ENCODE peak calls at places on chromosome 13, in four cellular contexts. P is stimulated activated CD4-positive, alpha-beta T cell treated with anti-CD3 and anti-CD28 coated beads, Interleukin-4, amount 100 ng/mL, for 4 hours; J is neural progenitor cell; G is NB4. O is an unnamed sample.

GRCh38 chr13:114113961-114114360 is 18.5 kb downstream of the RASA3 start:
- DNase-seq in P (no peak), J (no peak), G (no peak), O (no peak)

GRCh38 chr13:38363219-38363618 is 13.6 kb downstream of the UFM1 start:
- DNase-seq in P (no peak), J (no peak), G (no peak), O (no peak)

GRCh38 chr13:99087130-99087953 is 109.5 kb upstream of the DOCK9 start:
- DNase-seq in P (peak), J (peak), G (no peak), O (peak)

GRCh38 chr13:94192576-94192975 is 286.9 kb downstream of the DCT start:
- DNase-seq in P (no peak), J (peak), G (peak), O (no peak)

GRCh38 chr13:94620286-94620896 is 18.7 kb downstream of the GPR180 start:
- DNase-seq in P (peak), J (peak), G (peak), O (no peak)

GRCh38 chr13:111917086-111917485 is 149.9 kb upstream of the SOX1 start:
- DNase-seq in P (no peak), J (no peak), G (no peak), O (no peak)

GRCh38 chr13:43787998-43788397 is 1.2 kb upstream of the ENOX1 start:
- DNase-seq in P (no peak), J (peak), G (no peak), O (no peak)

GRCh38 chr13:49214917-49215376 is 5.2 kb upstream of the MLNR start:
- DNase-seq in P (peak), J (no peak), G (peak), O (no peak)

GRCh38 chr13:31968473-31968872 is 63.1 kb upstream of the FRY start:
- DNase-seq in P (no peak), J (no peak), G (peak), O (no peak)

GRCh38 chr13:79681069-79681468 is 200.1 kb downstream of the NDFIP2 start:
- DNase-seq in P (no peak), J (no peak), G (no peak), O (no peak)

GRCh38 chr13:31703780-31704179 is 35.5 kb upstream of the RXFP2 start:
- DNase-seq in P (no peak), J (no peak), G (no peak), O (no peak)

GRCh38 chr13:36981156-36981743 is 17.9 kb downstream of the ALG5 start:
- DNase-seq in P (no peak), J (peak), G (peak), O (no peak)

GRCh38 chr13:26515721-26516120 is 41.8 kb upstream of the WASF3 start:
- DNase-seq in P (no peak), J (peak), G (no peak), O (no peak)

GRCh38 chr13:33931397-33931987 is 113.5 kb downstream of the RFC3 start:
- DNase-seq in P (no peak), J (peak), G (peak), O (no peak)

GRCh38 chr13:48448963-48449614 is 36.2 kb upstream of the LPAR6 start:
- DNase-seq in P (no peak), J (no peak), G (peak), O (no peak)

GRCh38 chr13:113848431-113849260 is 15.2 kb downstream of the GAS6 start:
- DNase-seq in P (no peak), J (no peak), G (no peak), O (no peak)

GRCh38 chr13:30072818-30073186 is 222.4 kb upstream of the UBL3 start:
- DNase-seq in P (no peak), J (no peak), G (no peak), O (no peak)

GRCh38 chr13:110464547-110465343 is 96.8 kb downstream of the RAB20 start:
- DNase-seq in P (no peak), J (no peak), G (no peak), O (no peak)

GRCh38 chr13:74187564-74187963 is 53.4 kb upstream of the KLF12 start:
- DNase-seq in P (no peak), J (no peak), G (no peak), O (no peak)

GRCh38 chr13:87954116-87954515 is 282.9 kb downstream of the SLITRK5 start:
- DNase-seq in P (no peak), J (no peak), G (no peak), O (no peak)

GRCh38 chr13:51971520-51972426 is 39.5 kb downstream of the ATP7B start:
- DNase-seq in P (no peak), J (no peak), G (no peak), O (no peak)

GRCh38 chr13:41361501-41361900 is 50.4 kb downstream of the NAA16 start:
- DNase-seq in P (no peak), J (no peak), G (no peak), O (no peak)

GRCh38 chr13:44759222-44759721 is 183.1 kb upstream of the TSC22D1 start:
- DNase-seq in P (no peak), J (peak), G (no peak), O (no peak)

GRCh38 chr13:79581870-79582315 is 100.9 kb downstream of the NDFIP2 start:
- DNase-seq in P (no peak), J (peak), G (no peak), O (no peak)

GRCh38 chr13:113075711-113076110 is 29.9 kb upstream of the F7 start:
- DNase-seq in P (no peak), J (no peak), G (no peak), O (no peak)

GRCh38 chr13:44196186-44196751 is 177.4 kb upstream of the SERP2 start:
- DNase-seq in P (no peak), J (no peak), G (no peak), O (no peak)

GRCh38 chr13:114000151-114001040 is 26.5 kb upstream of the C13orf46 start:
- DNase-seq in P (no peak), J (no peak), G (no peak), O (no peak)

GRCh38 chr13:100275746-100276145 is 186.9 kb downstream of the PCCA start:
- DNase-seq in P (no peak), J (no peak), G (peak), O (no peak)

GRCh38 chr13:44903596-44903995 is 85.7 kb downstream of the NUFIP1 start:
- DNase-seq in P (no peak), J (peak), G (no peak), O (no peak)

GRCh38 chr13:67119481-67119883 is 110.7 kb downstream of the PCDH9 start:
- DNase-seq in P (no peak), J (no peak), G (no peak), O (no peak)

GRCh38 chr13:48626077-48626449 is 27.7 kb upstream of the CYSLTR2 start:
- DNase-seq in P (no peak), J (no peak), G (peak), O (no peak)

GRCh38 chr13:91133941-91134772 is 213.3 kb upstream of the MIR17HG start:
- DNase-seq in P (peak), J (peak), G (peak), O (no peak)

GRCh38 chr13:114080739-114081561 is 51.5 kb downstream of the RASA3 start:
- DNase-seq in P (no peak), J (no peak), G (no peak), O (no peak)

GRCh38 chr13:98842074-98842473 is 89.6 kb upstream of the SLC15A1 start:
- DNase-seq in P (no peak), J (no peak), G (no peak), O (no peak)

GRCh38 chr13:42969558-42970172 is 22.4 kb downstream of the EPSTI1 start:
- DNase-seq in P (peak), J (peak), G (peak), O (peak)

GRCh38 chr13:29743229-29743786 is 107.1 kb downstream of the UBL3 start:
- DNase-seq in P (no peak), J (peak), G (no peak), O (no peak)

GRCh38 chr13:19643652-19644051 is 10.2 kb downstream of the MPHOSPH8 start:
- DNase-seq in P (no peak), J (no peak), G (no peak), O (no peak)

GRCh38 chr13:26529441-26529840 is 28.0 kb upstream of the WASF3 start:
- DNase-seq in P (peak), J (peak), G (peak), O (no peak)

GRCh38 chr13:29059837-29060236 is 239.7 kb downstream of the MTUS2 start:
- DNase-seq in P (no peak), J (no peak), G (no peak), O (no peak)